ENCODE peak calls at places on chromosomes 16 and 17, in nine cellular contexts. Y is stimulated activated effector memory CD8-positive, alpha-beta T cell treated with anti-CD3 and anti-CD28 coated beads, Interleukin-12 subunit alpha, Interleukin-12 subunit beta, amount 100 ng/mL, for 72 hours; I is substantia nigra; G is NCI-H2081; B is germinal center; U is AG10803; Q is EH; F is A549; X is caudate nucleus. S is an unnamed sample.

GRCh38 chr17:49343273-49343672 is 18.8 kb downstream of the ZNF652 start:
- DNase-seq in B (no peak), I (no peak), F (no peak), X (no peak), Q (peak; percentile 76), G (no peak), Y (no peak), U (peak; percentile 55), S (peak; percentile 25)

GRCh38 chr17:41687828-41688640 is 651 bp upstream of the EIF1 start:
- DNase-seq in X (peak; percentile 30), I (no peak), Y (peak; percentile 74), Q (peak; percentile 61), U (no peak), B (no peak), G (peak; percentile 80), F (peak; percentile 75), S (no peak)

GRCh38 chr16:88345031-88345942 is 37.5 kb upstream of the ZNF469 start:
- DNase-seq in I (no peak), Y (no peak), G (no peak), U (no peak), B (no peak), F (no peak), Q (no peak), X (no peak), S (no peak)

GRCh38 chr16:1345087-1345486 is 6.6 kb downstream of the TSR3 start:
- DNase-seq in X (no peak), I (no peak), G (no peak), Q (peak; percentile 17), F (no peak), U (no peak), Y (no peak), B (no peak), S (no peak)

GRCh38 chr17:78789663-78790181 is 7.6 kb upstream of the CYTH1 start:
- DNase-seq in Q (peak; percentile 82), G (peak; percentile 84), Y (no peak), U (peak; percentile 88), X (no peak), I (no peak), F (no peak), B (no peak), S (peak; percentile 36)

GRCh38 chr17:1162116-1162855 is 17.5 kb downstream of the ABR start:
- DNase-seq in G (peak; percentile 57), Q (no peak), I (no peak), Y (no peak), U (no peak), X (no peak), B (no peak), F (no peak), S (no peak)

GRCh38 chr17:7133424-7133823 is 18.8 kb upstream of the ASGR2 start:
- DNase-seq in U (no peak), G (no peak), X (no peak), F (peak; percentile 38), Y (peak; percentile 62), I (no peak), B (peak; percentile 56), Q (peak; percentile 25), S (no peak)

GRCh38 chr17:74497471-74497870 is 31.0 kb downstream of the CD300A start:
- DNase-seq in I (no peak), G (no peak), F (no peak), B (no peak), X (no peak), U (no peak), Q (no peak), Y (no peak), S (no peak)

GRCh38 chr17:81473019-81473418 is 39.6 kb downstream of the ACTG1 start:
- DNase-seq in B (no peak), U (no peak), I (no peak), F (no peak), G (no peak), X (no peak), Y (no peak), Q (no peak), S (no peak)

S was measured in brain microvascular endothelial cell.